ENCODE peak calls at places on chromosomes 5 and 9, in four cellular contexts. O, E, D and Y are unnamed samples.
A peak's percentile ranks its signal among the peaks of the same experiment; 100 is the strongest.

GRCh38 chr5:173394701-173395100 is 66.5 kb upstream of the STC2 start:
- DNase-seq in D (no peak), O (no peak), E (no peak), Y (no peak)

GRCh38 chr5:54663876-54664275 is 146.3 kb downstream of the SNX18 start:
- DNase-seq in O (no peak), E (peak; percentile 59), D (no peak), Y (no peak)

GRCh38 chr5:148939676-148940075 is 113.3 kb downstream of the ADRB2 start:
- DNase-seq in O (no peak), D (no peak), E (no peak), Y (no peak)

GRCh38 chr5:60842859-60843692 is 993 bp downstream of the ELOVL7 start:
- DNase-seq in O (no peak), D (peak; percentile 73), E (peak; percentile 15), Y (peak; percentile 76)

GRCh38 chr9:134319306-134320194 is 6.7 kb upstream of the RXRA start:
- DNase-seq in O (peak; percentile 55), D (no peak), E (peak; percentile 7), Y (no peak)

GRCh38 chr9:2158111-2158610 is 143.0 kb downstream of the SMARCA2 start:
- DNase-seq in O (peak; percentile 69), E (peak; percentile 40), D (peak; percentile 76), Y (peak; percentile 67)

GRCh38 chr5:31637851-31638250 is 1.1 kb upstream of the PDZD2 start:
- DNase-seq in E (no peak), O (no peak), D (no peak), Y (no peak)

GRCh38 chr5:83665631-83666030 is 55.0 kb downstream of the HAPLN1 start:
- DNase-seq in O (no peak), D (no peak), E (no peak), Y (no peak)

GRCh38 chr9:128824911-128825310 is 4.7 kb downstream of the SPOUT1 start:
- DNase-seq in O (no peak), E (no peak), D (no peak), Y (no peak)

GRCh38 chr9:89295400-89295799 is 15.6 kb upstream of the CKS2 start:
- DNase-seq in O (no peak), E (no peak), D (peak; percentile 35), Y (peak; percentile 66)

GRCh38 chr5:139181835-139182452 is 16.2 kb downstream of the SIL1 start:
- DNase-seq in O (no peak), E (no peak), D (no peak), Y (no peak)

GRCh38 chr5:144390133-144390532 is 219.5 kb downstream of the KCTD16 start:
- DNase-seq in O (no peak), D (peak; percentile 57), E (no peak), Y (peak; percentile 64)

GRCh38 chr5:59831341-59831989 is 62.1 kb downstream of the PDE4D start:
- DNase-seq in O (no peak), E (no peak), D (no peak), Y (no peak)

GRCh38 chr9:137171149-137172063 is at the start of gene TMEM210:
- DNase-seq in E (no peak), D (no peak), O (no peak), Y (no peak)

GRCh38 chr5:15069407-15069905 is 197.9 kb upstream of the ANKH start:
- DNase-seq in O (no peak), D (no peak), E (no peak), Y (no peak)

GRCh38 chr9:71308454-71308853 is 187.0 kb upstream of the TRPM3 start:
- DNase-seq in O (no peak), E (no peak), D (no peak), Y (no peak)

GRCh38 chr9:34559616-34560546 is 29.6 kb downstream of the CNTFR start:
- DNase-seq in E (peak; percentile 76), O (no peak), D (no peak), Y (no peak)

GRCh38 chr9:36470891-36471290 is 70.8 kb upstream of the RNF38 start:
- DNase-seq in D (no peak), O (peak; percentile 80), E (peak; percentile 57), Y (no peak)

GRCh38 chr9:134356496-134357470 is 30.5 kb downstream of the RXRA start:
- DNase-seq in D (no peak), O (peak; percentile 89), E (no peak), Y (no peak)

GRCh38 chr5:976849-977751 is 31.5 kb upstream of the NKD2 start:
- DNase-seq in D (no peak), O (peak; percentile 63), E (no peak), Y (peak; percentile 59)

GRCh38 chr5:107319921-107320320 is 350.8 kb downstream of the EFNA5 start:
- DNase-seq in O (no peak), E (no peak), D (no peak), Y (no peak)

GRCh38 chr5:122743231-122743630 is 31.6 kb upstream of the SNX2 start:
- DNase-seq in O (no peak), D (no peak), E (no peak), Y (no peak)

GRCh38 chr9:79807966-79808365 is 236.2 kb downstream of the TLE4 start:
- DNase-seq in D (no peak), E (no peak), O (no peak), Y (no peak)

GRCh38 chr5:74521401-74521800 is 119.1 kb downstream of the ENC1 start:
- DNase-seq in E (no peak), O (no peak), D (no peak), Y (no peak)

GRCh38 chr5:176901260-176902101 is 2.3 kb upstream of the HK3 start:
- DNase-seq in D (no peak), E (no peak), O (no peak), Y (no peak)

GRCh38 chr9:98603821-98604383 is 104.8 kb downstream of the GABBR2 start:
- DNase-seq in E (no peak), O (no peak), D (no peak), Y (peak; percentile 17)

GRCh38 chr5:91556-92263 is at the start of gene PLEKHG4B:
- DNase-seq in D (peak; percentile 95), E (no peak), O (no peak), Y (peak; percentile 95)

GRCh38 chr9:7983361-7983974 is 183.9 kb upstream of the DMAC1 start:
- DNase-seq in O (no peak), E (no peak), D (no peak), Y (no peak)

GRCh38 chr5:96584712-96585111 is 77.5 kb upstream of the CAST start:
- DNase-seq in D (no peak), O (no peak), E (no peak), Y (no peak)

GRCh38 chr5:180818275-180818674 is 15.7 kb upstream of the MGAT1 start:
- DNase-seq in O (no peak), D (no peak), E (no peak), Y (peak; percentile 23)
- H3K4me1 ChIP-seq in O (peaks cover 43% of the 10 kb centered on the region), D (peaks cover 15% of the 10 kb centered on the region), E (peaks cover 23% of the 10 kb centered on the region), Y (no peaks in the 10 kb centered on the region)

GRCh38 chr9:95502248-95502647 is 14.5 kb downstream of the PTCH1 start:
- DNase-seq in O (no peak), D (no peak), E (no peak), Y (no peak)

GRCh38 chr9:95498641-95499040 is 18.1 kb downstream of the PTCH1 start:
- DNase-seq in D (no peak), E (no peak), O (no peak), Y (no peak)

GRCh38 chr9:95499101-95499676 is 17.6 kb downstream of the PTCH1 start:
- DNase-seq in E (no peak), D (no peak), O (no peak), Y (no peak)

GRCh38 chr9:95497772-95498171 is 19.0 kb downstream of the PTCH1 start:
- DNase-seq in D (no peak), E (no peak), O (no peak), Y (no peak)

DNA sequence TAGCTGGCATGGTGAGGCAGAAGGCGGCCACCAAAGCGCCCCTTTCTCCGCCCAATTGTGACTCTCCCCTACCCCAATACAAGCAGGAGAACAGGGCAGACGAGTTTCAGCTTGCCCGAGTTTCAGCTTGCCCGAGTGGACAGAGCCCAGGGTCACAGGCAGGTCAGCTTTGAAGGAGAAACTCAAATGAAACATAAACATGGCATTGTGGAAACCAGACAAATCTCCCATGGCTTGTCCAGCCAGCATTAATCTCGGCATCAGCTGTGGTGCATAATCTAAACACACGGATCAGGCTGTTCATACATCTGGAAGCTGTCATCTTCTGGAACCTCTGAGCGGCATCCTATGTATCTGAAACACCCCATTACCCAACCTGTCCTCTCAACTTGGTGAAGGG is 16.9 kb downstream of the PTCH1 start:
- DNase-seq in O (no peak), E (no peak), D (no peak), Y (no peak)
- H3K27ac ChIP-seq in O (no peak overlapping the region), E (no peak overlapping the region), D (no peak overlapping the region), Y (no peak overlapping the region)

GRCh38 chr5:33800221-33800950 is 91.4 kb downstream of the ADAMTS12 start:
- DNase-seq in D (no peak), O (no peak), E (no peak), Y (no peak)
- TF ChIP-seq CTCF in D (peak; percentile 39), O (no peak), E (no peak), Y (no peak)

DNA sequence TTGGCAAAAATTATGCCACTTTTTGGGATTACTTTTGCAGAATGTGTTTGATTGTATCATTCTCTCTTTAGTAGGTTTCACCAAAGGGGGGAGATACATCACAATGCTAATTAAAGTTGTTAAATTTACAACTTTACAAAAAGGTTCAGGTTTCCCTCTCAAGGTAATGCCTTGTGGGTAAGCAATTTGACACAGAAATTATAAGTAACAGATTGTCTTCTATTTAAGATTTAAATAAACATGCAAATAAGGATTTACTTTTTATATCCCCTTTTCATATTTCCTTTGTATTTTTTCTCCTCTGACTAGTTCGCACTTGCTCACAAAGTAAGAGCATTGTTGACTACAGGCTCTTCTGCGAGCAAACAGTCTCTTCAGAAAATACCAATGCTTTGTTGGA is 85.1 kb downstream of the NDUFS4 start:
- DNase-seq in E (no peak), D (no peak), O (no peak), Y (no peak)
- H3K4me1 ChIP-seq in E (peaks cover 35% of the 10 kb centered on the region), D (peaks cover 53% of the 10 kb centered on the region), O (peaks cover 9% of the 10 kb centered on the region), Y (peaks cover 8% of the 10 kb centered on the region)

GRCh38 chr9:130965680-130966079 is 26.6 kb upstream of the FIBCD1 start:
- DNase-seq in E (no peak), O (no peak), D (no peak), Y (no peak)

GRCh38 chr9:130962418-130963316 is 23.6 kb upstream of the FIBCD1 start:
- DNase-seq in D (no peak), E (peak; percentile 61), O (no peak), Y (peak; percentile 89)

GRCh38 chr9:130963337-130963908 is 24.4 kb upstream of the FIBCD1 start:
- DNase-seq in O (no peak), E (no peak), D (no peak), Y (no peak)

GRCh38 chr9:130961511-130962300 is 22.7 kb upstream of the FIBCD1 start:
- DNase-seq in O (no peak), D (no peak), E (no peak), Y (no peak)

GRCh38 chr9:130963916-130964315 is 24.9 kb upstream of the FIBCD1 start:
- DNase-seq in O (no peak), E (no peak), D (no peak), Y (no peak)
- H3K27ac ChIP-seq in O (no peak overlapping the region), E (no peak overlapping the region), D (no peak overlapping the region), Y (no peak overlapping the region)

DNA sequence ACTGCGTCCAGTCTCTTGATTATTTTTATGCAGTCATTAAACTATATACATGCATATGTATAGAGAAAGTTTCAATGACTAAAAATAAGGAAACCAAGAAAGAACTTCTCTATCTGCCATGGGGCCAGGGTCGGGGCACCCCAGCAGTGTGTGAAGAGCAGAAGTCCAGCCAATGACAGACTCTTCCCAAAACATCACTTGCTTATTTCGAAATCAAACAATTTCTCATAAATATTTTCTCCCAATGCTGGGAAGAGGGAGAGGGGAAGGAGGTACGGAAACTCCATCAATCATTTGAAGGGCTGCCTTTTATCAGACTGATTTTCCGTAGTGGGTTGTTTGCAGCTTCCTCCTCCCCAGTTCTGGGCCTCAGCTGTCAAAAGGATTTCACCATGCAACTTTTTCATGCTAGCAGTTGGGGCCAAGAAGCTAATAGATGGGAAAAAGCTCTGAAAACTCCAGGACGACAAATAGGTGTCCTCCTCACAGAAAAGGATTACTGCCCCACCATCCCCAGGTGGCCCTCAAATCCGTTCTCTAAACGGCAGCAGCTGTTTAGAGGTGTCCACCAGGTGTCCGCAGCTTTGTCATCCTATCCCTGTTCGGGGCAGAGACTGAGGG is 617 bp upstream of the FPGS start:
- DNase-seq in O (no peak), E (no peak), D (no peak), Y (no peak)
- TF ChIP-seq CTCF in O (no peak), E (no peak), D (peak; percentile 37), Y (peak; percentile 69)